ENCODE peak calls at places on chromosomes 1 and 21, in eight cellular contexts. V is OCI-LY7, X is GM20000, D is GM23338, S is GM13976, T is neural crest cell, Y is lower lobe of right lung, P is glutamatergic neuron. J is an unnamed sample.

GRCh38 chr1:88180449-88181108 is 503.5 kb upstream of the PKN2 start:
- DNase-seq in V (peak; percentile 64), X (peak; percentile 46), D (peak; percentile 89), S (peak; percentile 30), T (peak; percentile 80), Y (peak; percentile 56), P (peak; percentile 82), J (peak; percentile 26)

GRCh38 chr1:212692774-212693644 is 6.6 kb downstream of the BATF3 start:
- DNase-seq in V (no peak), X (no peak), D (peak; percentile 44), S (no peak), T (no peak), Y (no peak), P (no peak), J (no peak)

GRCh38 chr21:27825035-27825434 is 858.1 kb upstream of the ADAMTS5 start:
- DNase-seq in V (no peak), X (no peak), D (peak; percentile 54), S (no peak), T (no peak), Y (no peak), P (no peak), J (no peak)

GRCh38 chr1:178465011-178465410 is 31.8 kb downstream of the CLEC20A start:
- DNase-seq in V (no peak), X (no peak), D (no peak), S (no peak), T (no peak), Y (no peak), P (no peak), J (peak; percentile 23)

GRCh38 chr1:112706505-112707216 is at the start of gene RHOC:
- DNase-seq in V (peak; percentile 69), X (peak; percentile 95), D (peak; percentile 79), S (peak; percentile 93), T (peak; percentile 59), Y (peak; percentile 82), P (peak; percentile 67), J (no peak)

GRCh38 chr1:22976461-22977243 is 4.0 kb upstream of the LACTBL1 start:
- DNase-seq in V (peak; percentile 78), X (peak; percentile 74), D (peak; percentile 94), S (peak; percentile 76), T (peak; percentile 63), Y (peak; percentile 59), P (peak; percentile 74), J (peak; percentile 44)

GRCh38 chr1:12056331-12056841 is 6.7 kb upstream of the TNFRSF8 start:
- DNase-seq in V (no peak), X (no peak), D (no peak), S (no peak), T (no peak), Y (no peak), P (no peak), J (no peak)

GRCh38 chr1:208455821-208456220 is 211.6 kb upstream of the PLXNA2 start:
- DNase-seq in V (no peak), X (no peak), D (no peak), S (no peak), T (no peak), Y (no peak), P (no peak), J (no peak)

GRCh38 chr1:212607206-212607923 is 1.2 kb upstream of the ATF3 start:
- DNase-seq in V (peak; percentile 4), X (peak; percentile 51), D (peak; percentile 52), S (peak; percentile 53), T (no peak), Y (peak; percentile 57), P (peak; percentile 36), J (no peak)

GRCh38 chr1:156788136-156788535 is 20.8 kb downstream of the PRCC start:
- DNase-seq in V (no peak), X (no peak), D (no peak), S (no peak), T (no peak), Y (no peak), P (no peak), J (no peak)

GRCh38 chr1:13945856-13946255 is 245.9 kb downstream of the PRDM2 start:
- DNase-seq in V (no peak), X (no peak), D (no peak), S (no peak), T (no peak), Y (no peak), P (no peak), J (no peak)

GRCh38 chr1:46094454-46094853 is 38.0 kb downstream of the PIK3R3 start:
- DNase-seq in V (no peak), X (no peak), D (no peak), S (no peak), T (no peak), Y (no peak), P (no peak), J (no peak)

GRCh38 chr1:48777219-48777895 is 666 bp upstream of the BEND5 start:
- DNase-seq in V (no peak), X (no peak), D (peak; percentile 49), S (no peak), T (no peak), Y (no peak), P (peak; percentile 25), J (no peak)

GRCh38 chr1:214637125-214637524 is 34.1 kb downstream of the CENPF start:
- DNase-seq in V (no peak), X (no peak), D (no peak), S (no peak), T (no peak), Y (no peak), P (no peak), J (no peak)

GRCh38 chr21:46454634-46455390 is 3.9 kb upstream of the DIP2A start:
- DNase-seq in V (no peak), X (no peak), D (no peak), S (no peak), T (no peak), Y (no peak), P (no peak), J (no peak)

GRCh38 chr1:74731399-74732052 is 1.3 kb downstream of the CRYZ start:
- DNase-seq in V (no peak), X (peak; percentile 36), D (no peak), S (peak; percentile 24), T (no peak), Y (no peak), P (no peak), J (no peak)

GRCh38 chr1:2405588-2406295 is 6.6 kb downstream of the PEX10 start:
- DNase-seq in V (no peak), X (no peak), D (no peak), S (no peak), T (no peak), Y (no peak), P (no peak), J (no peak)

GRCh38 chr1:33277488-33278084 is 21.3 kb downstream of the ZNF362 start:
- DNase-seq in V (no peak), X (no peak), D (no peak), S (no peak), T (no peak), Y (no peak), P (no peak), J (no peak)

GRCh38 chr1:63891211-63891610 is 117.4 kb downstream of the ROR1 start:
- DNase-seq in V (no peak), X (no peak), D (peak; percentile 70), S (no peak), T (no peak), Y (no peak), P (no peak), J (no peak)

GRCh38 chr21:27584266-27584665 is 617.4 kb upstream of the ADAMTS5 start:
- DNase-seq in V (no peak), X (no peak), D (no peak), S (no peak), T (no peak), Y (no peak), P (no peak), J (no peak)

GRCh38 chr1:208431721-208432120 is 187.5 kb upstream of the PLXNA2 start:
- DNase-seq in V (no peak), X (no peak), D (no peak), S (no peak), T (no peak), Y (no peak), P (no peak), J (peak; percentile 71)

GRCh38 chr1:35605071-35605881 is 32.2 kb downstream of the TFAP2E start:
- DNase-seq in V (no peak), X (no peak), D (no peak), S (no peak), T (no peak), Y (no peak), P (no peak), J (no peak)

GRCh38 chr1:236457775-236458174 is 63.7 kb downstream of the EDARADD start:
- DNase-seq in V (no peak), X (peak; percentile 38), D (no peak), S (peak; percentile 57), T (no peak), Y (no peak), P (no peak), J (no peak)

DNA sequence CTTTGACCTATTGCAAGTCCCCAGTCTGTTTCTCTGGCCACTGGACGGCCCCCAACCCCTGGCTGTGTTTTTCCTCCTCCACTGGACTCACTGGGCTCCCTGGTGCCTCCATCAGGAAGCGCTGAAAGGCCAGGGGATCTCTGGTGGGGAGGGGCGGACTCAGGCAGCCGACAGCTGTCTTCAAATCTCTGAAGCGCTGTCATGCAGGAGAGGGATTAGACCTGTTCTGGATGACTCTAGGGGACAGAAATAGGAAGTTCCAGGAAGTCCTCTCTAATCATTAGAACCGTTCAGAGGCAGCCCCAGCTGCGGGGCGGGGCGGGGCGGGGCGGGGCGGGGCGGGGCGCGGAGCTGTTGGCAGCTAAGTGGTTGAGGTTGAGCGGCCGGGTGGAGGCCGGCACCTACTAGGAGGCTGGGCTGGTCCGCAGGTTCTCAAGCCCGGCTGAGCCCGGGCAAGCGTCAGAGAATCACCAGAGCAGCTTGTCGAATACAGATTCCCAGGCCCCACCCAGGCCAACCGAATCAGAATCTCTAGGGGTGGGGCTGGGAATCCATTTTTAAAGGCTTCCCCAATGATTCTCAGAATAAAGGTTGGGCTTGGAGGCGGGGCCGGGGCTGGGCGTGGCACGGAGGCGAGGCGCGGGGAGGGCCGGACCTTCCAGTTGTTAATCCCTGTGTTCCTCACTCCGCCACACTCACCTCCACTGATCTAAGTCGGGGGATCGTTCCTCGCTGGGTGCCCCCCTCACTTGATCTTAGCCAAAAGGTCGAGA is 11.4 kb upstream of the PHLDA3 start:
- DNase-seq in V (peak; percentile 79), X (peak; percentile 80), D (peak; percentile 96), S (peak; percentile 83), T (no peak), Y (peak; percentile 91), P (peak; percentile 54), J (no peak)
- TF ChIP-seq CTCF in V (no peak), X (no peak), D (no peak), S (no peak), T (no peak), Y (peak; percentile 10), P (no peak), J (no peak)

GRCh38 chr1:109704173-109704572 is 7.9 kb upstream of the GSTM5 start:
- DNase-seq in V (no peak), X (no peak), D (peak; percentile 55), S (no peak), T (no peak), Y (no peak), P (no peak), J (no peak)
- TF ChIP-seq CTCF in V (peak; percentile 17), X (no peak), D (no peak), S (no peak), T (no peak), Y (no peak), P (no peak), J (no peak)

GRCh38 chr21:44972301-44972814 is 32.5 kb downstream of the SLX9 start:
- DNase-seq in V (no peak), X (no peak), D (peak; percentile 54), S (no peak), T (no peak), Y (no peak), P (no peak), J (no peak)
- TF ChIP-seq CTCF in V (peak; percentile 45), X (no peak), D (peak; percentile 45), S (no peak), T (no peak), Y (no peak), P (no peak), J (no peak)

GRCh38 chr21:33132054-33132453 is 62.1 kb downstream of the OLIG1 start:
- DNase-seq in V (peak; percentile 16), X (no peak), D (no peak), S (no peak), T (no peak), Y (no peak), P (no peak), J (no peak)
- TF ChIP-seq CTCF in V (peak; percentile 71), X (no peak), D (peak; percentile 49), S (peak; percentile 23), T (peak; percentile 36), Y (no peak), P (peak; percentile 29), J (no peak)

J was measured in AG04449.